ENCODE peak calls at places on chromosomes 6 and 20, in six cellular contexts. One of them, this sample, is unnamed.

GRCh38 chr6:37092851-37093727 is 76.9 kb upstream of the PIM1 start:
- DNase-seq in neuronal stem cell: no peak
- DNase-seq in mesenchymal stem cell: no peak
- DNase-seq in H1: no peak
- DNase-seq in trophoblast cell: peak
- DNase-seq in IMR-90: no peak
- DNase-seq in this sample: no peak

GRCh38 chr20:32437391-32438074 is 79.4 kb downstream of the ASXL1 start:
- DNase-seq in neuronal stem cell: no peak
- DNase-seq in mesenchymal stem cell: no peak
- DNase-seq in H1: no peak
- DNase-seq in trophoblast cell: no peak
- DNase-seq in IMR-90: no peak
- DNase-seq in this sample: no peak

GRCh38 chr6:12315292-12316081 is 25.3 kb downstream of the EDN1 start:
- DNase-seq in neuronal stem cell: no peak
- DNase-seq in mesenchymal stem cell: no peak
- DNase-seq in H1: no peak
- DNase-seq in trophoblast cell: no peak
- DNase-seq in IMR-90: no peak
- DNase-seq in this sample: no peak

GRCh38 chr6:28542440-28543293 is 17.0 kb downstream of the GPX5 start:
- DNase-seq in neuronal stem cell: peak
- DNase-seq in mesenchymal stem cell: peak
- DNase-seq in H1: peak
- DNase-seq in trophoblast cell: peak
- DNase-seq in IMR-90: peak
- DNase-seq in this sample: peak

GRCh38 chr6:145891126-145891525 is 73.0 kb downstream of the SHPRH start:
- DNase-seq in neuronal stem cell: no peak
- DNase-seq in mesenchymal stem cell: peak
- DNase-seq in H1: no peak
- DNase-seq in trophoblast cell: no peak
- DNase-seq in IMR-90: peak
- DNase-seq in this sample: no peak

GRCh38 chr20:25081065-25081729 is 744 bp downstream of the VSX1 start:
- DNase-seq in neuronal stem cell: peak
- DNase-seq in mesenchymal stem cell: peak
- DNase-seq in H1: peak
- DNase-seq in trophoblast cell: no peak
- DNase-seq in IMR-90: no peak
- DNase-seq in this sample: peak

GRCh38 chr6:19753822-19754221 is 83.3 kb upstream of the ID4 start:
- DNase-seq in neuronal stem cell: no peak
- DNase-seq in mesenchymal stem cell: no peak
- DNase-seq in H1: no peak
- DNase-seq in trophoblast cell: no peak
- DNase-seq in IMR-90: no peak
- DNase-seq in this sample: no peak

GRCh38 chr6:168084465-168085160 is 5.6 kb upstream of the FRMD1 start:
- DNase-seq in neuronal stem cell: no peak
- DNase-seq in mesenchymal stem cell: no peak
- DNase-seq in H1: no peak
- DNase-seq in trophoblast cell: no peak
- DNase-seq in IMR-90: no peak
- DNase-seq in this sample: no peak

GRCh38 chr6:15769471-15770088 is 106.8 kb upstream of the DTNBP1 start:
- DNase-seq in neuronal stem cell: no peak
- DNase-seq in mesenchymal stem cell: peak
- DNase-seq in H1: no peak
- DNase-seq in trophoblast cell: no peak
- DNase-seq in IMR-90: no peak
- DNase-seq in this sample: no peak

GRCh38 chr6:82909551-82909950 is 156.1 kb downstream of the UBE3D start:
- DNase-seq in neuronal stem cell: no peak
- DNase-seq in mesenchymal stem cell: no peak
- DNase-seq in H1: no peak
- DNase-seq in trophoblast cell: no peak
- DNase-seq in IMR-90: no peak
- DNase-seq in this sample: no peak

GRCh38 chr20:13443690-13444089 is 195.0 kb downstream of the TASP1 start:
- DNase-seq in neuronal stem cell: no peak
- DNase-seq in mesenchymal stem cell: no peak
- DNase-seq in H1: no peak
- DNase-seq in trophoblast cell: no peak
- DNase-seq in IMR-90: no peak
- DNase-seq in this sample: no peak

GRCh38 chr20:14512856-14513255 is 175.4 kb upstream of the FLRT3 start:
- DNase-seq in neuronal stem cell: no peak
- DNase-seq in mesenchymal stem cell: no peak
- DNase-seq in H1: no peak
- DNase-seq in trophoblast cell: no peak
- DNase-seq in IMR-90: no peak
- DNase-seq in this sample: no peak

GRCh38 chr6:130189691-130190459 is 32.9 kb downstream of the SAMD3 start:
- DNase-seq in neuronal stem cell: no peak
- DNase-seq in mesenchymal stem cell: no peak
- DNase-seq in H1: no peak
- DNase-seq in trophoblast cell: no peak
- DNase-seq in IMR-90: no peak
- DNase-seq in this sample: no peak

GRCh38 chr6:10441004-10441654 is 26.3 kb upstream of the TFAP2A start:
- DNase-seq in neuronal stem cell: no peak
- DNase-seq in mesenchymal stem cell: peak
- DNase-seq in H1: no peak
- DNase-seq in trophoblast cell: peak
- DNase-seq in IMR-90: peak
- DNase-seq in this sample: no peak

GRCh38 chr6:41072836-41073202 is at the start of gene NFYA:
- DNase-seq in neuronal stem cell: no peak
- DNase-seq in mesenchymal stem cell: peak
- DNase-seq in H1: peak
- DNase-seq in trophoblast cell: no peak
- DNase-seq in IMR-90: peak
- DNase-seq in this sample: peak

GRCh38 chr6:165929607-165930006 is 238.0 kb downstream of the TBXT start:
- DNase-seq in neuronal stem cell: no peak
- DNase-seq in mesenchymal stem cell: no peak
- DNase-seq in H1: no peak
- DNase-seq in trophoblast cell: no peak
- DNase-seq in IMR-90: no peak
- DNase-seq in this sample: no peak

GRCh38 chr20:9072741-9073310 is 3.9 kb downstream of the PLCB4 start:
- DNase-seq in neuronal stem cell: no peak
- DNase-seq in mesenchymal stem cell: peak
- DNase-seq in H1: no peak
- DNase-seq in trophoblast cell: no peak
- DNase-seq in IMR-90: no peak
- DNase-seq in this sample: no peak

GRCh38 chr6:27892596-27893058 is 19.6 kb downstream of the OR2B2 start:
- DNase-seq in neuronal stem cell: no peak
- DNase-seq in mesenchymal stem cell: no peak
- DNase-seq in H1: no peak
- DNase-seq in trophoblast cell: peak
- DNase-seq in IMR-90: peak
- DNase-seq in this sample: no peak

GRCh38 chr6:11918739-11919605 is 93.1 kb upstream of the HIVEP1 start:
- DNase-seq in neuronal stem cell: no peak
- DNase-seq in mesenchymal stem cell: no peak
- DNase-seq in H1: no peak
- DNase-seq in trophoblast cell: no peak
- DNase-seq in IMR-90: peak
- DNase-seq in this sample: no peak

GRCh38 chr6:47822856-47823554 is 41.2 kb downstream of the OPN5 start:
- DNase-seq in neuronal stem cell: no peak
- DNase-seq in mesenchymal stem cell: no peak
- DNase-seq in H1: no peak
- DNase-seq in trophoblast cell: peak
- DNase-seq in IMR-90: no peak
- DNase-seq in this sample: no peak

GRCh38 chr6:156833755-156834154 is 56.6 kb downstream of the ARID1B start:
- DNase-seq in neuronal stem cell: no peak
- DNase-seq in mesenchymal stem cell: no peak
- DNase-seq in H1: no peak
- DNase-seq in trophoblast cell: no peak
- DNase-seq in IMR-90: no peak
- DNase-seq in this sample: no peak

GRCh38 chr6:24313477-24314141 is 44.2 kb downstream of the DCDC2 start:
- DNase-seq in neuronal stem cell: no peak
- DNase-seq in mesenchymal stem cell: peak
- DNase-seq in H1: no peak
- DNase-seq in trophoblast cell: peak
- DNase-seq in IMR-90: peak
- DNase-seq in this sample: peak

GRCh38 chr6:85798934-85799490 is 156.3 kb upstream of the SYNCRIP start:
- DNase-seq in neuronal stem cell: no peak
- DNase-seq in mesenchymal stem cell: no peak
- DNase-seq in H1: no peak
- DNase-seq in trophoblast cell: no peak
- DNase-seq in IMR-90: no peak
- DNase-seq in this sample: no peak
- H4K91ac ChIP-seq in neuronal stem cell: no peak
- H4K91ac ChIP-seq in mesenchymal stem cell: no peak
- H4K91ac ChIP-seq in H1: no peak
- H4K91ac ChIP-seq in trophoblast cell: no peak
- H4K91ac ChIP-seq in IMR-90: no peak
- H4K91ac ChIP-seq in this sample: no peak

GRCh38 chr20:16748058-16748457 is at the start of gene OTOR:
- DNase-seq in neuronal stem cell: no peak
- DNase-seq in mesenchymal stem cell: no peak
- DNase-seq in H1: no peak
- DNase-seq in trophoblast cell: no peak
- DNase-seq in IMR-90: no peak
- DNase-seq in this sample: no peak

GRCh38 chr20:16747291-16747811 is 807 bp upstream of the OTOR start:
- DNase-seq in neuronal stem cell: no peak
- DNase-seq in mesenchymal stem cell: no peak
- DNase-seq in H1: no peak
- DNase-seq in trophoblast cell: no peak
- DNase-seq in IMR-90: no peak
- DNase-seq in this sample: peak

GRCh38 chr20:16752082-16752481 is 3.9 kb downstream of the OTOR start:
- DNase-seq in neuronal stem cell: no peak
- DNase-seq in mesenchymal stem cell: no peak
- DNase-seq in H1: no peak
- DNase-seq in trophoblast cell: no peak
- DNase-seq in IMR-90: no peak
- DNase-seq in this sample: no peak

GRCh38 chr20:16749573-16749972 is 1.4 kb downstream of the OTOR start:
- DNase-seq in neuronal stem cell: no peak
- DNase-seq in mesenchymal stem cell: no peak
- DNase-seq in H1: peak
- DNase-seq in trophoblast cell: no peak
- DNase-seq in IMR-90: no peak
- DNase-seq in this sample: peak

GRCh38 chr20:16752901-16753300 is 4.7 kb downstream of the OTOR start:
- DNase-seq in neuronal stem cell: no peak
- DNase-seq in mesenchymal stem cell: no peak
- DNase-seq in H1: no peak
- DNase-seq in trophoblast cell: no peak
- DNase-seq in IMR-90: peak
- DNase-seq in this sample: no peak
- H4K91ac ChIP-seq in neuronal stem cell: no peak
- H4K91ac ChIP-seq in mesenchymal stem cell: no peak
- H4K91ac ChIP-seq in H1: no peak
- H4K91ac ChIP-seq in trophoblast cell: no peak
- H4K91ac ChIP-seq in IMR-90: no peak
- H4K91ac ChIP-seq in this sample: no peak

GRCh38 chr6:14429396-14429795 is 311.8 kb downstream of the CD83 start:
- DNase-seq in neuronal stem cell: no peak
- DNase-seq in mesenchymal stem cell: no peak
- DNase-seq in H1: no peak
- DNase-seq in trophoblast cell: no peak
- DNase-seq in IMR-90: no peak
- DNase-seq in this sample: peak

GRCh38 chr6:14428269-14428668 is 310.7 kb downstream of the CD83 start:
- DNase-seq in neuronal stem cell: no peak
- DNase-seq in mesenchymal stem cell: no peak
- DNase-seq in H1: no peak
- DNase-seq in trophoblast cell: no peak
- DNase-seq in IMR-90: no peak
- DNase-seq in this sample: no peak

GRCh38 chr6:14435291-14435690 is 317.7 kb downstream of the CD83 start:
- DNase-seq in neuronal stem cell: no peak
- DNase-seq in mesenchymal stem cell: peak
- DNase-seq in H1: no peak
- DNase-seq in trophoblast cell: no peak
- DNase-seq in IMR-90: peak
- DNase-seq in this sample: no peak

GRCh38 chr6:14430218-14430617 is 312.6 kb downstream of the CD83 start:
- DNase-seq in neuronal stem cell: no peak
- DNase-seq in mesenchymal stem cell: no peak
- DNase-seq in H1: no peak
- DNase-seq in trophoblast cell: no peak
- DNase-seq in IMR-90: no peak
- DNase-seq in this sample: no peak

DNA sequence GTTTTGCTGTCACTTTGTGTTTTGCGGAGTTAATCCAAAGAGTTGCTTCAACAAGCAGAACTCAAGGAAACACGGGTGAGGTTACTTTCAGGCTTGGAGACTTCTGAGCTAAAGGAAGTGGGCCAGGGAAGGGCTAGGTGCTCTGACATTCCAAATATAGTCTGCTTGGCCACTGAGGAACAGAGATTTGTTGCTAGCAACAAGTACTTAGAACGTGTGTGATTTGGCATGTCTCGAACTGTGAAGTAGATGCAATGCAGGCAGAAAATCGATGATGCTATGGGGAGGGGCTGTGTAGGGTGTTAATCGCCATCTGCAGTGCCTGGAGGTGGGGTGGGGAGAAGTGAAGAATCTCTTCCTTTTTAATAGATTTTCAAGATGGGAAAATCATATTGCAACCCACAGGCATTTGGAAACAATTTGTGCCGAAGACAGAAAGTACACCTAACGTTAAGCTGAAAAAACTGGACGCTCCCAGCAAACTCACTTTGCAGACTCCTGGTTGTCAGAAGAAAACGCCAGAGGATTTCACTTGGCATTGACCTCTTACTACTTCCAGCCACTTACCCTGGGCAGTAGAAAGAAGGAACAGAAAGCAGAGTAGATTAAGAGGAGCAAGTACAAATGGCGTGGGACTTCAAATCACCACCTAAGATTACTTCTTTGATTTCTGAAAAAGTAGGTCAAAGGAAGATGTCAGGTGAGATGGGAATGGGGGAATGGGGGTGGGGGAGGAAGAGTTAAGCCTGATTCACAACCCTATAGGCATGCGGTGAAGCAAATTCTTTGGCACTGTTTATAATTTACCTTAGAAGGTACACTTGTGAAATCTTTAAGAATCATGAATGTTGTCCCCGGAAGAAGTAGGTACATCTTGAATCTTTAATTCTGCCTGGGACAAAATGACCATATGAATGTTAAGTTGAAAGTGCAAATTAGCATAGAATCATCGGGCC is 314.1 kb downstream of the CD83 start:
- DNase-seq in neuronal stem cell: no peak
- DNase-seq in mesenchymal stem cell: no peak
- DNase-seq in H1: no peak
- DNase-seq in trophoblast cell: no peak
- DNase-seq in IMR-90: no peak
- DNase-seq in this sample: no peak
- H4K91ac ChIP-seq in neuronal stem cell: no peak
- H4K91ac ChIP-seq in mesenchymal stem cell: no peak
- H4K91ac ChIP-seq in H1: no peak
- H4K91ac ChIP-seq in trophoblast cell: no peak
- H4K91ac ChIP-seq in IMR-90: no peak
- H4K91ac ChIP-seq in this sample: no peak

GRCh38 chr6:75812560-75812959 is 63.5 kb downstream of the MYO6 start:
- DNase-seq in neuronal stem cell: no peak
- DNase-seq in mesenchymal stem cell: no peak
- DNase-seq in H1: no peak
- DNase-seq in trophoblast cell: no peak
- DNase-seq in IMR-90: no peak
- DNase-seq in this sample: no peak
- H4K91ac ChIP-seq in neuronal stem cell: no peak
- H4K91ac ChIP-seq in mesenchymal stem cell: no peak
- H4K91ac ChIP-seq in H1: no peak
- H4K91ac ChIP-seq in trophoblast cell: no peak
- H4K91ac ChIP-seq in IMR-90: no peak
- H4K91ac ChIP-seq in this sample: no peak

This sample was measured in H9.